ENCODE peak calls at places on chromosomes 7 and 10, in seven cellular contexts. M is mucosa of descending colon, F is BE2C, K is NCI-H2081, W is AG08396, L is Peyer's patch, B is cardiac fibroblast. E is an unnamed sample.

GRCh38 chr7:16564909-16565426 is 38.3 kb downstream of the LRRC72 start:
- DNase-seq in M (no peak), B (peak), K (peak), L (no peak), F (no peak), W (peak), E (peak)

GRCh38 chr7:27151945-27152815 is at the start of gene HOXA3:
- DNase-seq in M (peak), W (peak), F (peak), B (no peak), K (no peak), L (peak), E (no peak)

GRCh38 chr10:121158988-121159579 is 307.9 kb downstream of the WDR11 start:
- DNase-seq in L (no peak), W (no peak), M (peak), F (no peak), K (no peak), B (no peak), E (no peak)

GRCh38 chr10:130498042-130498441 is 361.9 kb downstream of the GLRX3 start:
- DNase-seq in M (no peak), F (no peak), W (no peak), B (no peak), K (no peak), L (no peak), E (no peak)

GRCh38 chr7:28405662-28406061 is 6.7 kb upstream of the CREB5 start:
- DNase-seq in K (no peak), M (no peak), F (no peak), L (no peak), B (peak), W (no peak), E (peak)

GRCh38 chr10:9209105-9209798 is 1154.8 kb downstream of the GATA3 start:
- DNase-seq in F (peak), W (peak), L (peak), M (no peak), K (peak), B (peak), E (no peak)

GRCh38 chr7:32204361-32205018 is 134.3 kb upstream of the PDE1C start:
- DNase-seq in W (peak), M (no peak), L (no peak), K (peak), F (peak), B (peak), E (peak)

GRCh38 chr10:126570631-126571170 is 99.8 kb downstream of the C10orf90 start:
- DNase-seq in M (no peak), F (no peak), W (no peak), B (peak), L (no peak), K (no peak), E (no peak)

GRCh38 chr10:5811387-5811821 is 1.8 kb downstream of the GDI2 start:
- DNase-seq in M (no peak), W (peak), L (no peak), B (peak), K (peak), F (no peak), E (peak)

GRCh38 chr10:120600871-120601644 is 144.0 kb downstream of the PLPP4 start:
- DNase-seq in K (no peak), W (no peak), L (no peak), B (no peak), M (no peak), F (peak), E (no peak)

GRCh38 chr7:98669417-98670015 is 52.4 kb downstream of the NPTX2 start:
- DNase-seq in F (no peak), W (no peak), M (no peak), L (no peak), K (no peak), B (peak), E (no peak)

GRCh38 chr7:142485617-142486226 is 227.9 kb upstream of the PRSS58 start:
- DNase-seq in K (no peak), B (peak), W (no peak), M (no peak), L (no peak), F (no peak), E (no peak)

GRCh38 chr7:38068461-38068860 is 109.6 kb upstream of the STARD3NL start:
- DNase-seq in K (no peak), W (no peak), L (no peak), M (no peak), B (no peak), F (no peak), E (no peak)

GRCh38 chr7:155542276-155542675 is 4.1 kb downstream of the CNPY1 start:
- DNase-seq in K (no peak), W (no peak), F (no peak), M (no peak), B (no peak), L (no peak), E (no peak)

GRCh38 chr7:84277628-84278224 is 83.1 kb upstream of the SEMA3A start:
- DNase-seq in W (no peak), K (no peak), F (no peak), M (no peak), B (no peak), L (no peak), E (no peak)

GRCh38 chr10:119319161-119319919 is 112.0 kb downstream of the GRK5 start:
- DNase-seq in W (no peak), K (no peak), L (no peak), B (no peak), M (no peak), F (no peak), E (no peak)

GRCh38 chr7:111138196-111138569 is 47.3 kb downstream of the LRRN3 start:
- DNase-seq in L (peak), W (peak), F (peak), B (peak), K (peak), M (no peak), E (no peak)

GRCh38 chr7:56092789-56093531 is at the start of gene PHKG1:
- DNase-seq in L (no peak), K (peak), W (peak), M (peak), F (peak), B (peak), E (peak)

GRCh38 chr7:87517136-87517805 is 41.8 kb upstream of the ABCB4 start:
- DNase-seq in F (no peak), W (no peak), M (no peak), K (no peak), B (peak), L (no peak), E (no peak)

GRCh38 chr7:78499283-78499682 is 700.7 kb downstream of the PHTF2 start:
- DNase-seq in L (no peak), W (peak), F (no peak), K (no peak), M (no peak), B (peak), E (no peak)

GRCh38 chr7:85828654-85829053 is 641.8 kb upstream of the SEMA3D start:
- DNase-seq in K (no peak), F (no peak), B (no peak), L (no peak), M (no peak), W (no peak), E (no peak)

GRCh38 chr10:100693815-100694214 is 51.6 kb upstream of the PAX2 start:
- DNase-seq in K (no peak), F (no peak), B (no peak), L (no peak), W (no peak), M (no peak), E (no peak)

GRCh38 chr7:42854521-42855118 is 57.2 kb downstream of the C7orf25 start:
- DNase-seq in F (no peak), B (no peak), K (no peak), L (no peak), M (no peak), W (no peak), E (no peak)

GRCh38 chr10:44715081-44715480 is 196.1 kb upstream of the TMEM72 start:
- DNase-seq in B (no peak), F (no peak), K (no peak), M (no peak), W (peak), L (no peak), E (no peak)

GRCh38 chr7:4836206-4836661 is 25.6 kb downstream of the PAPOLB start:
- DNase-seq in K (no peak), F (no peak), B (no peak), L (no peak), W (no peak), M (no peak), E (no peak)

GRCh38 chr7:137164251-137164650 is 179.3 kb downstream of the PTN start:
- DNase-seq in M (peak), B (no peak), K (no peak), F (no peak), L (no peak), W (no peak), E (no peak)

GRCh38 chr7:68888971-68889385 is 709.3 kb upstream of the AUTS2 start:
- DNase-seq in K (peak), L (no peak), F (peak), M (no peak), B (no peak), W (no peak), E (no peak)

GRCh38 chr10:36448760-36449681 is 676.4 kb upstream of the ANKRD30A start:
- DNase-seq in F (no peak), B (peak), W (no peak), L (no peak), K (peak), M (no peak), E (no peak)

GRCh38 chr10:72328045-72328828 is 26.5 kb downstream of the DNAJB12 start:
- DNase-seq in F (peak), K (peak), L (no peak), M (no peak), B (peak), W (peak), E (no peak)

GRCh38 chr10:68106656-68107055 is 2.6 kb upstream of the MYPN start:
- DNase-seq in K (no peak), W (peak), F (no peak), B (peak), M (no peak), L (no peak), E (peak)